ENCODE peak calls at places on chromosomes 12 and 14, in nine cellular contexts. One of them, this sample, is unnamed.
A peak's percentile ranks its signal among the peaks of the same experiment; 100 is the strongest.

GRCh38 chr14:92121207-92121669 is 268 bp downstream of the NDUFB1 start:
- DNase-seq in astrocyte: peak; percentile 33
- DNase-seq in thoracic aorta: no peak
- DNase-seq in CD4-positive, CD25-positive, alpha-beta regulatory T cell: no peak
- DNase-seq in upper lobe of left lung: peak; percentile 58
- DNase-seq in mesenchymal stem cell: peak; percentile 62
- DNase-seq in transverse colon: peak; percentile 39
- DNase-seq in HAP-1: peak; percentile 19
- DNase-seq in SJSA1: no peak
- DNase-seq in this sample: peak; percentile 72

GRCh38 chr12:53102883-53103807 is at the start of gene SOAT2:
- DNase-seq in astrocyte: no peak
- DNase-seq in thoracic aorta: no peak
- DNase-seq in CD4-positive, CD25-positive, alpha-beta regulatory T cell: no peak
- DNase-seq in upper lobe of left lung: no peak
- DNase-seq in mesenchymal stem cell: no peak
- DNase-seq in transverse colon: no peak
- DNase-seq in HAP-1: no peak
- DNase-seq in SJSA1: no peak
- DNase-seq in this sample: no peak

GRCh38 chr14:104785708-104786080 is 9.9 kb downstream of the AKT1 start:
- DNase-seq in astrocyte: no peak
- DNase-seq in thoracic aorta: no peak
- DNase-seq in CD4-positive, CD25-positive, alpha-beta regulatory T cell: no peak
- DNase-seq in upper lobe of left lung: no peak
- DNase-seq in mesenchymal stem cell: no peak
- DNase-seq in transverse colon: no peak
- DNase-seq in HAP-1: no peak
- DNase-seq in SJSA1: no peak
- DNase-seq in this sample: no peak

GRCh38 chr14:81406863-81407262 is 6.7 kb upstream of the STON2 start:
- DNase-seq in astrocyte: peak; percentile 72
- DNase-seq in thoracic aorta: no peak
- DNase-seq in CD4-positive, CD25-positive, alpha-beta regulatory T cell: no peak
- DNase-seq in upper lobe of left lung: no peak
- DNase-seq in mesenchymal stem cell: no peak
- DNase-seq in transverse colon: no peak
- DNase-seq in HAP-1: no peak
- DNase-seq in SJSA1: no peak
- DNase-seq in this sample: no peak

GRCh38 chr14:100304825-100305445 is 1.3 kb downstream of the SLC25A29 start:
- DNase-seq in astrocyte: peak; percentile 39
- DNase-seq in thoracic aorta: no peak
- DNase-seq in CD4-positive, CD25-positive, alpha-beta regulatory T cell: no peak
- DNase-seq in upper lobe of left lung: peak; percentile 79
- DNase-seq in mesenchymal stem cell: peak; percentile 50
- DNase-seq in transverse colon: peak; percentile 64
- DNase-seq in HAP-1: peak; percentile 39
- DNase-seq in SJSA1: no peak
- DNase-seq in this sample: peak; percentile 58

GRCh38 chr12:108810636-108811035 is 46.7 kb downstream of the SSH1 start:
- DNase-seq in astrocyte: no peak
- DNase-seq in thoracic aorta: no peak
- DNase-seq in CD4-positive, CD25-positive, alpha-beta regulatory T cell: no peak
- DNase-seq in upper lobe of left lung: no peak
- DNase-seq in mesenchymal stem cell: no peak
- DNase-seq in transverse colon: no peak
- DNase-seq in HAP-1: no peak
- DNase-seq in SJSA1: no peak
- DNase-seq in this sample: no peak

GRCh38 chr12:85626031-85626781 is 210.0 kb downstream of the RASSF9 start:
- DNase-seq in astrocyte: peak; percentile 88
- DNase-seq in thoracic aorta: no peak
- DNase-seq in CD4-positive, CD25-positive, alpha-beta regulatory T cell: no peak
- DNase-seq in upper lobe of left lung: no peak
- DNase-seq in mesenchymal stem cell: peak; percentile 79
- DNase-seq in transverse colon: no peak
- DNase-seq in HAP-1: no peak
- DNase-seq in SJSA1: no peak
- DNase-seq in this sample: no peak

GRCh38 chr14:64692189-64692588 is 12.0 kb upstream of the PLEKHG3 start:
- DNase-seq in astrocyte: no peak
- DNase-seq in thoracic aorta: no peak
- DNase-seq in CD4-positive, CD25-positive, alpha-beta regulatory T cell: no peak
- DNase-seq in upper lobe of left lung: no peak
- DNase-seq in mesenchymal stem cell: no peak
- DNase-seq in transverse colon: no peak
- DNase-seq in HAP-1: no peak
- DNase-seq in SJSA1: no peak
- DNase-seq in this sample: no peak

GRCh38 chr14:23624830-23625404 is 11.2 kb upstream of the DHRS2 start:
- DNase-seq in astrocyte: no peak
- DNase-seq in thoracic aorta: no peak
- DNase-seq in CD4-positive, CD25-positive, alpha-beta regulatory T cell: no peak
- DNase-seq in upper lobe of left lung: no peak
- DNase-seq in mesenchymal stem cell: no peak
- DNase-seq in transverse colon: no peak
- DNase-seq in HAP-1: no peak
- DNase-seq in SJSA1: no peak
- DNase-seq in this sample: no peak

GRCh38 chr12:25552681-25553080 is 402 bp downstream of the LMNTD1 start:
- DNase-seq in astrocyte: peak; percentile 78
- DNase-seq in thoracic aorta: no peak
- DNase-seq in CD4-positive, CD25-positive, alpha-beta regulatory T cell: no peak
- DNase-seq in upper lobe of left lung: no peak
- DNase-seq in mesenchymal stem cell: no peak
- DNase-seq in transverse colon: no peak
- DNase-seq in HAP-1: no peak
- DNase-seq in SJSA1: no peak
- DNase-seq in this sample: no peak

GRCh38 chr12:3534511-3534910 is 43.5 kb downstream of the PRMT8 start:
- DNase-seq in astrocyte: no peak
- DNase-seq in thoracic aorta: no peak
- DNase-seq in CD4-positive, CD25-positive, alpha-beta regulatory T cell: no peak
- DNase-seq in upper lobe of left lung: no peak
- DNase-seq in mesenchymal stem cell: no peak
- DNase-seq in transverse colon: no peak
- DNase-seq in HAP-1: no peak
- DNase-seq in SJSA1: no peak
- DNase-seq in this sample: no peak

DNA sequence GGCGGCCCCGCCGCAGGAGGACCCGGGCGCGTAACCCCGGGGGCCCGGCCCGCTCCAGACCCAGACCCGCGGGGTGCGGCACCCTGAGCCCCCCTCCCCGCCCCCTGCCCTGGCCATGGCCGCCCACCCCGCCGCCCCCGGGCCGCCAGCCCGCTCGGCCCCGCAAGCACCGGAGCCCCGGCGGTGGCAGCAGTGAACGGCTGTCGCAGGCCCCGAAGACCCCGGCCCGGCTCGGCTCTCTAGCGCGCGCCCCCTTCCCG is 221 bp downstream of the MARCHF9 start:
- DNase-seq in astrocyte: no peak
- DNase-seq in thoracic aorta: no peak
- DNase-seq in CD4-positive, CD25-positive, alpha-beta regulatory T cell: no peak
- DNase-seq in upper lobe of left lung: no peak
- DNase-seq in mesenchymal stem cell: no peak
- DNase-seq in transverse colon: no peak
- DNase-seq in HAP-1: no peak
- DNase-seq in SJSA1: peak; percentile 97
- DNase-seq in this sample: no peak
- H3K4me3 ChIP-seq in astrocyte: peak overlapping the region; percentile 31
- H3K4me3 ChIP-seq in thoracic aorta: peak overlapping the region; percentile 81
- H3K4me3 ChIP-seq in CD4-positive, CD25-positive, alpha-beta regulatory T cell: no peak overlapping the region
- H3K4me3 ChIP-seq in upper lobe of left lung: peak overlapping the region; percentile 90
- H3K4me3 ChIP-seq in mesenchymal stem cell: no peak overlapping the region
- H3K4me3 ChIP-seq in transverse colon: peak overlapping the region; percentile 76
- H3K4me3 ChIP-seq in HAP-1: peak overlapping the region; percentile 54
- H3K4me3 ChIP-seq in SJSA1: peak overlapping the region; percentile 41
- H3K4me3 ChIP-seq in this sample: peak overlapping the region; percentile 77

GRCh38 chr14:74238974-74239847 is at the start of gene VSX2:
- DNase-seq in astrocyte: no peak
- DNase-seq in thoracic aorta: no peak
- DNase-seq in CD4-positive, CD25-positive, alpha-beta regulatory T cell: no peak
- DNase-seq in upper lobe of left lung: no peak
- DNase-seq in mesenchymal stem cell: no peak
- DNase-seq in transverse colon: no peak
- DNase-seq in HAP-1: no peak
- DNase-seq in SJSA1: no peak
- DNase-seq in this sample: no peak
- H3K4me3 ChIP-seq in astrocyte: no peak within 1 kb of the TSS
- H3K4me3 ChIP-seq in thoracic aorta: peak within 1 kb of the TSS; percentile 69
- H3K4me3 ChIP-seq in CD4-positive, CD25-positive, alpha-beta regulatory T cell: no peak within 1 kb of the TSS
- H3K4me3 ChIP-seq in upper lobe of left lung: peak within 1 kb of the TSS; percentile 33
- H3K4me3 ChIP-seq in mesenchymal stem cell: no peak within 1 kb of the TSS
- H3K4me3 ChIP-seq in transverse colon: peak within 1 kb of the TSS; percentile 26
- H3K4me3 ChIP-seq in HAP-1: no peak within 1 kb of the TSS
- H3K4me3 ChIP-seq in SJSA1: no peak within 1 kb of the TSS
- H3K4me3 ChIP-seq in this sample: no peak within 1 kb of the TSS

GRCh38 chr14:33464563-33464962 is 486.3 kb downstream of the EGLN3 start:
- DNase-seq in astrocyte: no peak
- DNase-seq in thoracic aorta: no peak
- DNase-seq in CD4-positive, CD25-positive, alpha-beta regulatory T cell: no peak
- DNase-seq in upper lobe of left lung: no peak
- DNase-seq in mesenchymal stem cell: no peak
- DNase-seq in transverse colon: no peak
- DNase-seq in HAP-1: no peak
- DNase-seq in SJSA1: no peak
- DNase-seq in this sample: no peak

GRCh38 chr14:33460119-33460518 is 490.8 kb downstream of the EGLN3 start:
- DNase-seq in astrocyte: no peak
- DNase-seq in thoracic aorta: no peak
- DNase-seq in CD4-positive, CD25-positive, alpha-beta regulatory T cell: no peak
- DNase-seq in upper lobe of left lung: no peak
- DNase-seq in mesenchymal stem cell: no peak
- DNase-seq in transverse colon: peak; percentile 44
- DNase-seq in HAP-1: no peak
- DNase-seq in SJSA1: no peak
- DNase-seq in this sample: no peak

GRCh38 chr14:33465952-33466700 is 484.7 kb downstream of the EGLN3 start:
- DNase-seq in astrocyte: peak; percentile 84
- DNase-seq in thoracic aorta: no peak
- DNase-seq in CD4-positive, CD25-positive, alpha-beta regulatory T cell: no peak
- DNase-seq in upper lobe of left lung: no peak
- DNase-seq in mesenchymal stem cell: peak; percentile 62
- DNase-seq in transverse colon: no peak
- DNase-seq in HAP-1: no peak
- DNase-seq in SJSA1: no peak
- DNase-seq in this sample: no peak

GRCh38 chr14:33467967-33468366 is 482.9 kb downstream of the EGLN3 start:
- DNase-seq in astrocyte: no peak
- DNase-seq in thoracic aorta: no peak
- DNase-seq in CD4-positive, CD25-positive, alpha-beta regulatory T cell: no peak
- DNase-seq in upper lobe of left lung: no peak
- DNase-seq in mesenchymal stem cell: no peak
- DNase-seq in transverse colon: no peak
- DNase-seq in HAP-1: no peak
- DNase-seq in SJSA1: no peak
- DNase-seq in this sample: no peak

GRCh38 chr14:33463731-33464130 is 487.1 kb downstream of the EGLN3 start:
- DNase-seq in astrocyte: peak; percentile 51
- DNase-seq in thoracic aorta: no peak
- DNase-seq in CD4-positive, CD25-positive, alpha-beta regulatory T cell: no peak
- DNase-seq in upper lobe of left lung: no peak
- DNase-seq in mesenchymal stem cell: no peak
- DNase-seq in transverse colon: no peak
- DNase-seq in HAP-1: no peak
- DNase-seq in SJSA1: no peak
- DNase-seq in this sample: no peak
- H3K4me3 ChIP-seq in astrocyte: no peak overlapping the region
- H3K4me3 ChIP-seq in thoracic aorta: no peak overlapping the region
- H3K4me3 ChIP-seq in CD4-positive, CD25-positive, alpha-beta regulatory T cell: no peak overlapping the region
- H3K4me3 ChIP-seq in upper lobe of left lung: no peak overlapping the region
- H3K4me3 ChIP-seq in mesenchymal stem cell: no peak overlapping the region
- H3K4me3 ChIP-seq in transverse colon: no peak overlapping the region
- H3K4me3 ChIP-seq in HAP-1: no peak overlapping the region
- H3K4me3 ChIP-seq in SJSA1: no peak overlapping the region
- H3K4me3 ChIP-seq in this sample: no peak overlapping the region

GRCh38 chr14:50794063-50794645 is 36.8 kb downstream of the NIN start:
- DNase-seq in astrocyte: no peak
- DNase-seq in thoracic aorta: no peak
- DNase-seq in CD4-positive, CD25-positive, alpha-beta regulatory T cell: no peak
- DNase-seq in upper lobe of left lung: no peak
- DNase-seq in mesenchymal stem cell: no peak
- DNase-seq in transverse colon: no peak
- DNase-seq in HAP-1: no peak
- DNase-seq in SJSA1: no peak
- DNase-seq in this sample: peak; percentile 85

GRCh38 chr14:50792634-50793068 is 38.3 kb downstream of the NIN start:
- DNase-seq in astrocyte: no peak
- DNase-seq in thoracic aorta: no peak
- DNase-seq in CD4-positive, CD25-positive, alpha-beta regulatory T cell: no peak
- DNase-seq in upper lobe of left lung: no peak
- DNase-seq in mesenchymal stem cell: no peak
- DNase-seq in transverse colon: no peak
- DNase-seq in HAP-1: no peak
- DNase-seq in SJSA1: no peak
- DNase-seq in this sample: peak; percentile 56

GRCh38 chr14:50791201-50791600 is 39.8 kb downstream of the NIN start:
- DNase-seq in astrocyte: no peak
- DNase-seq in thoracic aorta: no peak
- DNase-seq in CD4-positive, CD25-positive, alpha-beta regulatory T cell: no peak
- DNase-seq in upper lobe of left lung: no peak
- DNase-seq in mesenchymal stem cell: no peak
- DNase-seq in transverse colon: no peak
- DNase-seq in HAP-1: no peak
- DNase-seq in SJSA1: no peak
- DNase-seq in this sample: no peak

GRCh38 chr14:50792058-50792477 is 38.9 kb downstream of the NIN start:
- DNase-seq in astrocyte: no peak
- DNase-seq in thoracic aorta: no peak
- DNase-seq in CD4-positive, CD25-positive, alpha-beta regulatory T cell: no peak
- DNase-seq in upper lobe of left lung: no peak
- DNase-seq in mesenchymal stem cell: no peak
- DNase-seq in transverse colon: no peak
- DNase-seq in HAP-1: no peak
- DNase-seq in SJSA1: no peak
- DNase-seq in this sample: peak; percentile 80

GRCh38 chr14:50790568-50790967 is 40.4 kb downstream of the NIN start:
- DNase-seq in astrocyte: peak; percentile 64
- DNase-seq in thoracic aorta: no peak
- DNase-seq in CD4-positive, CD25-positive, alpha-beta regulatory T cell: no peak
- DNase-seq in upper lobe of left lung: no peak
- DNase-seq in mesenchymal stem cell: peak; percentile 26
- DNase-seq in transverse colon: no peak
- DNase-seq in HAP-1: no peak
- DNase-seq in SJSA1: no peak
- DNase-seq in this sample: no peak
- H3K4me3 ChIP-seq in astrocyte: no peak overlapping the region
- H3K4me3 ChIP-seq in thoracic aorta: no peak overlapping the region
- H3K4me3 ChIP-seq in CD4-positive, CD25-positive, alpha-beta regulatory T cell: no peak overlapping the region
- H3K4me3 ChIP-seq in upper lobe of left lung: no peak overlapping the region
- H3K4me3 ChIP-seq in mesenchymal stem cell: no peak overlapping the region
- H3K4me3 ChIP-seq in transverse colon: no peak overlapping the region
- H3K4me3 ChIP-seq in HAP-1: no peak overlapping the region
- H3K4me3 ChIP-seq in SJSA1: no peak overlapping the region
- H3K4me3 ChIP-seq in this sample: peak overlapping the region; percentile 10